ENCODE peak calls at places on chromosome 22, in six cellular contexts. F is GM23338, K is fibroblast of lung, E is GM12878, W is neural progenitor cell, M is endothelial cell of umbilical vein. H is an unnamed sample.

GRCh38 chr22:49999063-49999900 is 13.3 kb downstream of the IL17REL start:
- DNase-seq in K (no peak), F (peak; percentile 80), W (peak; percentile 80), E (no peak), M (no peak), H (no peak)

GRCh38 chr22:16827506-16827905 is 2.3 kb upstream of the XKR3 start:
- DNase-seq in F (no peak), E (no peak), K (no peak), M (no peak), W (no peak), H (no peak)

GRCh38 chr22:24434472-24435322 is 7.3 kb downstream of the ADORA2A start:
- DNase-seq in F (no peak), E (peak; percentile 92), M (no peak), K (peak; percentile 35), W (no peak), H (no peak)

GRCh38 chr22:19795617-19796008 is 35.0 kb downstream of the TBX1 start:
- DNase-seq in K (peak; percentile 45), F (no peak), W (no peak), E (no peak), M (no peak), H (no peak)

GRCh38 chr22:16824718-16825687 is at the start of gene XKR3:
- DNase-seq in F (peak; percentile 23), M (no peak), W (no peak), K (no peak), E (peak; percentile 37), H (no peak)

GRCh38 chr22:23834830-23835772 is 3.7 kb downstream of the DERL3 start:
- DNase-seq in F (no peak), M (no peak), K (no peak), E (no peak), W (no peak), H (no peak)

GRCh38 chr22:41968601-41969000 is 642 bp upstream of the SEPTIN3 start:
- DNase-seq in K (no peak), W (no peak), F (no peak), E (no peak), M (peak; percentile 58), H (no peak)

GRCh38 chr22:28108851-28109250 is 189.8 kb upstream of the PITPNB start:
- DNase-seq in M (no peak), W (no peak), K (no peak), E (no peak), F (no peak), H (no peak)

GRCh38 chr22:30941363-30941740 is 27.2 kb downstream of the MORC2 start:
- DNase-seq in M (no peak), W (no peak), E (no peak), K (no peak), F (no peak), H (no peak)

GRCh38 chr22:30159082-30159481 is 78.8 kb downstream of the HORMAD2 start:
- DNase-seq in F (no peak), K (no peak), W (no peak), E (no peak), M (no peak), H (no peak)

GRCh38 chr22:28112548-28113043 is 193.5 kb upstream of the PITPNB start:
- DNase-seq in M (peak; percentile 31), W (peak; percentile 84), E (no peak), K (peak; percentile 66), F (peak; percentile 41), H (no peak)

GRCh38 chr22:30228509-30229359 is 17.8 kb downstream of the LIF start:
- DNase-seq in F (no peak), K (peak; percentile 74), W (no peak), E (no peak), M (no peak), H (peak; percentile 90)

GRCh38 chr22:44304354-44304753 is 8.4 kb downstream of the SHISAL1 start:
- DNase-seq in M (no peak), K (peak; percentile 62), E (no peak), F (no peak), W (peak; percentile 51), H (no peak)

GRCh38 chr22:19065298-19065859 is 56.8 kb downstream of the DGCR2 start:
- DNase-seq in W (no peak), M (no peak), K (no peak), E (no peak), F (no peak), H (no peak)

GRCh38 chr22:28268176-28268575 is 349.1 kb upstream of the PITPNB start:
- DNase-seq in E (no peak), M (peak; percentile 34), W (no peak), F (no peak), K (peak; percentile 55), H (no peak)

GRCh38 chr22:29026579-29026978 is 35.1 kb downstream of the C22orf31 start:
- DNase-seq in W (no peak), M (no peak), E (no peak), F (no peak), K (no peak), H (no peak)

GRCh38 chr22:30183861-30184278 is 62.7 kb downstream of the LIF start:
- DNase-seq in K (peak; percentile 75), W (no peak), F (no peak), E (no peak), M (no peak), H (no peak)

GRCh38 chr22:46546466-46547178 is 9.2 kb upstream of the CELSR1 start:
- DNase-seq in E (no peak), F (no peak), M (peak; percentile 26), W (peak; percentile 17), K (peak; percentile 79), H (no peak)

GRCh38 chr22:35648066-35649025 is at the start of gene APOL6:
- DNase-seq in F (peak; percentile 32), W (peak; percentile 34), M (peak; percentile 50), K (peak; percentile 55), E (peak; percentile 65), H (no peak)

GRCh38 chr22:35445933-35446332 is 46.0 kb downstream of the MCM5 start:
- DNase-seq in F (no peak), E (no peak), W (no peak), M (no peak), K (no peak), H (no peak)

GRCh38 chr22:39171623-39172264 is 19.3 kb upstream of the CBX7 start:
- DNase-seq in E (no peak), F (peak; percentile 66), M (no peak), K (no peak), W (no peak), H (no peak)

GRCh38 chr22:28053871-28054621 is 135.0 kb upstream of the PITPNB start:
- DNase-seq in K (peak; percentile 38), F (no peak), E (no peak), W (no peak), M (peak; percentile 44), H (no peak)

GRCh38 chr22:50219800-50220602 is 19.2 kb downstream of the SELENOO start:
- DNase-seq in E (no peak), W (no peak), K (no peak), F (no peak), M (no peak), H (no peak)

GRCh38 chr22:29727248-29727551 is 7.4 kb downstream of the CABP7 start:
- DNase-seq in F (peak; percentile 81), M (peak; percentile 10), K (no peak), E (no peak), W (peak; percentile 84), H (no peak)

GRCh38 chr22:27512283-27512761 is 289.2 kb downstream of the MN1 start:
- DNase-seq in E (no peak), F (no peak), M (peak; percentile 99), K (peak; percentile 99), W (no peak), H (peak; percentile 97)

GRCh38 chr22:45192701-45193187 is 29.0 kb downstream of the NUP50 start:
- DNase-seq in E (no peak), W (peak; percentile 68), M (no peak), F (peak; percentile 64), K (no peak), H (no peak)

GRCh38 chr22:37518509-37519267 is 527 bp downstream of the CARD10 start:
- DNase-seq in E (no peak), M (peak; percentile 30), W (peak; percentile 49), F (peak; percentile 66), K (peak; percentile 17), H (no peak)
- TF ChIP-seq EZH2 in E (no peak), M (no peak), W (peak; percentile 69), F (peak; percentile 33), K (no peak), H (no peak)

GRCh38 chr22:32050678-32051515 is 7.8 kb downstream of the SLC5A1 start:
- DNase-seq in K (peak; percentile 90), M (no peak), F (peak; percentile 58), E (peak; percentile 63), W (no peak), H (peak; percentile 85)
- H3K27ac ChIP-seq in K (no peak overlapping the region), M (no peak overlapping the region), F (no peak overlapping the region), E (no peak overlapping the region), W (no peak overlapping the region), H (peak overlapping the region; percentile 80)

GRCh38 chr22:48742191-48742555 is 1085.5 kb downstream of the BRD1 start:
- DNase-seq in F (no peak), K (no peak), W (no peak), E (no peak), M (no peak), H (no peak)

GRCh38 chr22:48743601-48744282 is 1083.9 kb downstream of the BRD1 start:
- DNase-seq in F (no peak), E (no peak), M (no peak), K (no peak), W (no peak), H (no peak)

GRCh38 chr22:48741540-48741939 is 1086.1 kb downstream of the BRD1 start:
- DNase-seq in E (no peak), K (no peak), M (no peak), W (no peak), F (no peak), H (no peak)

GRCh38 chr22:48744283-48744641 is 1083.4 kb downstream of the BRD1 start:
- DNase-seq in K (no peak), F (no peak), W (no peak), M (no peak), E (no peak), H (no peak)

GRCh38 chr22:48742556-48743343 is 1084.9 kb downstream of the BRD1 start:
- DNase-seq in W (no peak), E (no peak), M (no peak), F (no peak), K (no peak), H (no peak)
- TF ChIP-seq EZH2 in W (no peak), E (no peak), M (no peak), F (no peak), K (no peak), H (no peak)

DNA sequence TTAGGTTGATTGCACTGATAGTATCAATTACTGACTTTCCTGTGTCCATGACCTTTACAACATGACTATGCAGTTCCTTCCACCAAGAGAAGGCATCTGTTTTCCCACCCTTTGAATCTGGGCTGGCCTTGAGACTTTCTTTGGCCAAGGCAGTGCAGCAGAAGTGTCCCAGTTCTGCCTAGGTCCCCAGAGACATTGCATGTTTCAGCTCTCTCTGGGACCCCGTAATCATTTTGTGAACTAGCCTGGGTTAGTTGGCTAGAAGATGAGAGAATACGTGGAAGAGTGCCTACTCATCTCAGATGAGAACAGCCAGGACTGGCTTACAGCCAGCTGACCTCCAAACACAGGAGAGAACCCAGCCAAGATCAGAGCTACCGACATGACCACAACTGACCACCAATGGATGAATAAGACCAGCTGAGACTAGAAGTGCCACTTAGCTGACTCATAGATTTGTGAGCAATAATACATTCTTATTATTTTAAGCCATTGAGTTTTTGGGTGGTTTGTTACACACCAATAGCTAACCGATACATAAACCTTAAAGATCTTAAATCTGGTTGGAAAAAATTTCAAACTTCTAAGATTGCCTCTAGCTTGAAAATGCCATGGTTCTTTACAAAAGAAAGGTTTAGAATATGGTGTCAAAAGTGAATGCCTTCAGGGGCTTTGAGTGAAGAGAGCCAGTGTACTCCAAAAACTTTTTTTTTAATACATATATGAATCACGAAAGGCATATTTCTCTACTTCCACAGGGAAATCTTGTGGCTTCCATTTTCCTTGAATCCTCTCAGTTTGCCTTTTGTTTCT is 145.2 kb downstream of the FBXO7 start:
- DNase-seq in W (no peak), K (peak; percentile 91), E (no peak), M (no peak), F (no peak), H (peak; percentile 11)
- H3K27ac ChIP-seq in W (no peak overlapping the region), K (no peak overlapping the region), E (no peak overlapping the region), M (no peak overlapping the region), F (no peak overlapping the region), H (no peak overlapping the region)

H was measured in keratinocyte.